ENCODE peak calls at places on chromosomes 12 and 14, in eight cellular contexts. J is stimulated activated CD4-positive, alpha-beta T cell treated with anti-CD3 and anti-CD28 coated beads, Interleukin-1b, Interleukin-23, amount 100 ng/mL, for 4 hours; O is RWPE1; L is fibroblast of lung; X is astrocyte of the hippocampus; G is astrocyte of the spinal cord; R is naive thymus-derived CD4-positive, alpha-beta T cell; T is mucosa of descending colon. W is an unnamed sample.
A peak's percentile ranks its signal among the peaks of the same experiment; 100 is the strongest.

GRCh38 chr12:119911147-119911546 is 34.0 kb upstream of the CIT start:
- DNase-seq in J (no peak), O (no peak), L (peak; percentile 84), X (peak; percentile 15), G (peak; percentile 60), R (no peak), T (no peak), W (peak; percentile 66)

GRCh38 chr12:112514926-112515642 is 96.3 kb downstream of the PTPN11 start:
- DNase-seq in J (no peak), O (no peak), L (no peak), X (no peak), G (no peak), R (no peak), T (no peak), W (peak; percentile 20)

GRCh38 chr12:100450726-100451125 is 22.9 kb upstream of the NR1H4 start:
- DNase-seq in J (no peak), O (no peak), L (peak; percentile 0), X (peak; percentile 25), G (no peak), R (no peak), T (no peak), W (no peak)

GRCh38 chr12:47900480-47901129 is 4.2 kb downstream of the VDR start:
- DNase-seq in J (no peak), O (no peak), L (peak; percentile 12), X (no peak), G (no peak), R (no peak), T (peak; percentile 64), W (no peak)

GRCh38 chr12:5796171-5797091 is 148.6 kb downstream of the ANO2 start:
- DNase-seq in J (no peak), O (no peak), L (no peak), X (peak; percentile 56), G (no peak), R (no peak), T (peak; percentile 69), W (no peak)

GRCh38 chr12:106903241-106903950 is 52.3 kb upstream of the TMEM263 start:
- DNase-seq in J (peak; percentile 71), O (peak; percentile 88), L (peak; percentile 49), X (peak; percentile 81), G (peak; percentile 43), R (peak; percentile 33), T (peak; percentile 95), W (peak; percentile 13)

GRCh38 chr14:69242311-69243224 is 17.4 kb upstream of the GALNT16 start:
- DNase-seq in J (no peak), O (peak; percentile 79), L (peak; percentile 56), X (peak; percentile 82), G (peak; percentile 78), R (no peak), T (no peak), W (peak; percentile 65)

GRCh38 chr14:60662987-60663386 is 13.7 kb upstream of the SIX1 start:
- DNase-seq in J (no peak), O (no peak), L (no peak), X (no peak), G (no peak), R (no peak), T (no peak), W (no peak)

GRCh38 chr12:51246254-51246853 is 7.7 kb downstream of the DAZAP2 start:
- DNase-seq in J (no peak), O (no peak), L (peak; percentile 63), X (no peak), G (no peak), R (no peak), T (no peak), W (no peak)

W was measured in stromal cell of bone marrow.